ENCODE peak calls at places on chromosomes 13 and 19, in nine cellular contexts. S is bronchial epithelial cell, J is fibroblast of the aortic adventitia, W is cardiac muscle cell, A is AG04450, O is heart right ventricle, L is GM06990, U is body of pancreas, E is IMR-90. T is an unnamed sample.

GRCh38 chr19:2250765-2251576 is 1.8 kb downstream of the AMH start:
- DNase-seq in A (no peak), U (no peak), S (no peak), E (no peak), J (no peak), W (no peak), L (no peak), O (no peak), T (no peak)

GRCh38 chr13:30808600-30808999 is 73.3 kb downstream of the ALOX5AP start:
- DNase-seq in A (no peak), O (no peak), L (no peak), U (no peak), J (no peak), E (no peak), W (no peak), S (no peak), T (no peak)

GRCh38 chr13:29785978-29786377 is 64.4 kb downstream of the UBL3 start:
- DNase-seq in O (no peak), S (no peak), E (no peak), U (no peak), L (no peak), A (no peak), W (no peak), J (no peak), T (no peak)

GRCh38 chr19:47433121-47433520 is 13.8 kb upstream of the MEIS3 start:
- DNase-seq in J (peak), L (no peak), E (no peak), W (peak), U (no peak), A (no peak), S (no peak), O (no peak), T (no peak)

GRCh38 chr13:39451860-39452301 is 151.1 kb downstream of the LHFPL6 start:
- DNase-seq in E (peak), O (peak), S (no peak), L (peak), W (peak), A (no peak), U (peak), J (peak), T (no peak)

GRCh38 chr19:46772170-46773017 is 16.0 kb downstream of the SLC1A5 start:
- DNase-seq in U (no peak), A (no peak), S (no peak), L (no peak), O (no peak), E (no peak), J (no peak), W (no peak), T (peak)

GRCh38 chr19:34189917-34190425 is 17.7 kb downstream of the LSM14A start:
- DNase-seq in U (no peak), O (no peak), A (no peak), W (peak), J (peak), L (no peak), S (no peak), E (no peak), T (no peak)

GRCh38 chr13:51584731-51585191 is 499 bp downstream of the WDFY2 start:
- DNase-seq in O (peak), J (peak), S (peak), E (peak), A (no peak), L (peak), U (peak), W (peak), T (peak)

GRCh38 chr19:34686455-34686854 is 9.0 kb downstream of the ZNF302 start:
- DNase-seq in J (no peak), O (no peak), A (no peak), U (no peak), W (no peak), E (no peak), L (no peak), S (peak), T (no peak)

GRCh38 chr13:20121154-20121515 is 39.7 kb downstream of the GJA3 start:
- DNase-seq in E (no peak), J (peak), O (no peak), W (peak), A (no peak), L (no peak), U (no peak), S (no peak), T (no peak)

GRCh38 chr19:57099199-57099661 is 20.6 kb upstream of the USP29 start:
- DNase-seq in U (peak), S (peak), E (peak), J (peak), A (no peak), L (peak), W (peak), O (peak), T (peak)

GRCh38 chr19:45327404-45328143 is 4.9 kb upstream of the CKM start:
- DNase-seq in A (no peak), O (no peak), W (no peak), J (no peak), L (no peak), U (no peak), E (no peak), S (no peak), T (no peak)

GRCh38 chr19:11295665-11296245 is at the start of gene TSPAN16:
- DNase-seq in E (no peak), J (no peak), U (no peak), O (no peak), W (no peak), L (no peak), A (no peak), S (no peak), T (no peak)

GRCh38 chr13:71674776-71675352 is 192.1 kb downstream of the DACH1 start:
- DNase-seq in L (no peak), E (no peak), J (no peak), W (no peak), O (no peak), S (no peak), A (no peak), U (no peak), T (no peak)

GRCh38 chr13:76715621-76716020 is 170.6 kb downstream of the KCTD12 start:
- DNase-seq in E (no peak), J (peak), L (no peak), O (no peak), A (no peak), S (no peak), U (no peak), W (no peak), T (no peak)

GRCh38 chr19:2362970-2363300 is 2.9 kb downstream of the TMPRSS9 start:
- DNase-seq in S (no peak), U (no peak), W (no peak), A (no peak), O (no peak), E (no peak), J (no peak), L (no peak), T (no peak)

GRCh38 chr13:76967031-76967430 is 18.7 kb downstream of the ACOD1 start:
- DNase-seq in L (no peak), W (no peak), E (no peak), S (no peak), U (no peak), J (no peak), O (no peak), A (no peak), T (no peak)

GRCh38 chr19:46604781-46605355 is 3.7 kb downstream of the CALM3 start:
- DNase-seq in W (no peak), U (no peak), S (no peak), J (no peak), O (no peak), L (no peak), A (no peak), E (no peak), T (peak)

GRCh38 chr13:100630564-100630963 is 42.0 kb upstream of the GGACT start:
- DNase-seq in U (no peak), E (no peak), O (no peak), A (no peak), J (no peak), S (no peak), L (no peak), W (no peak), T (no peak)

GRCh38 chr13:96003304-96003703 is 49.9 kb downstream of the UGGT2 start:
- DNase-seq in S (peak), O (no peak), L (no peak), E (no peak), J (peak), U (no peak), W (peak), A (no peak), T (no peak)

GRCh38 chr19:43527860-43528622 is 1.0 kb upstream of the ETHE1 start:
- DNase-seq in W (no peak), E (no peak), L (no peak), A (no peak), U (peak), O (no peak), J (peak), S (no peak), T (peak)

GRCh38 chr13:40631605-40632004 is 34.8 kb downstream of the FOXO1 start:
- DNase-seq in U (no peak), L (no peak), O (no peak), W (no peak), S (no peak), E (no peak), A (no peak), J (no peak), T (no peak)

GRCh38 chr19:50702870-50703829 is 16.5 kb downstream of the SHANK1 start:
- DNase-seq in L (no peak), U (no peak), J (no peak), A (no peak), E (peak), W (peak), O (no peak), S (no peak), T (no peak)

GRCh38 chr19:42175335-42175734 is 42.1 kb downstream of the DEDD2 start:
- DNase-seq in J (no peak), O (no peak), S (no peak), L (no peak), E (no peak), A (no peak), W (no peak), U (no peak), T (no peak)

GRCh38 chr13:99634672-99635071 is 133.4 kb downstream of the TM9SF2 start:
- DNase-seq in A (no peak), S (no peak), W (no peak), O (no peak), E (no peak), L (no peak), J (no peak), U (no peak), T (no peak)

GRCh38 chr19:29662604-29663404 is 2.5 kb upstream of the PLEKHF1 start:
- DNase-seq in L (no peak), E (peak), W (peak), S (peak), A (peak), J (peak), O (peak), U (peak), T (peak)

GRCh38 chr13:53758946-53759345 is 730.3 kb downstream of the OLFM4 start:
- DNase-seq in U (no peak), S (no peak), E (no peak), J (no peak), O (no peak), L (no peak), W (no peak), A (no peak), T (no peak)

GRCh38 chr19:3358919-3359849 is 7.2 kb upstream of the NFIC start:
- DNase-seq in J (no peak), W (peak), L (peak), A (no peak), S (no peak), O (peak), E (peak), U (peak), T (peak)

GRCh38 chr13:73684750-73685149 is 449.5 kb downstream of the KLF12 start:
- DNase-seq in O (no peak), W (no peak), U (no peak), L (no peak), J (no peak), E (no peak), S (no peak), A (no peak), T (no peak)

GRCh38 chr19:44800461-44800860 is 8.4 kb upstream of the BCAM start:
- DNase-seq in U (peak), L (peak), S (peak), O (peak), E (peak), A (peak), J (peak), W (peak), T (peak)

GRCh38 chr13:41295973-41296372 is 15.1 kb upstream of the NAA16 start:
- DNase-seq in U (no peak), L (no peak), J (no peak), E (no peak), S (no peak), W (no peak), A (no peak), O (no peak), T (no peak)

GRCh38 chr19:16369306-16369663 is 44.7 kb downstream of the KLF2 start:
- DNase-seq in S (no peak), A (no peak), E (no peak), U (no peak), W (no peak), O (no peak), L (no peak), J (no peak), T (no peak)
- H3K4me3 ChIP-seq in S (no peak), A (no peak), E (no peak), U (no peak), W (no peak), O (no peak), L (no peak), J (no peak), T (no peak)

GRCh38 chr13:23899555-23899954 is 2.3 kb upstream of the C1QTNF9B start:
- DNase-seq in E (peak), L (no peak), J (peak), O (no peak), S (peak), A (peak), W (peak), U (no peak), T (peak)
- TF ChIP-seq CTCF in E (peak), L (peak), J (peak), O (peak), S (peak), A (peak), W (peak), U (peak), T (peak)

GRCh38 chr19:18435848-18436631 is 1.9 kb downstream of the ISYNA1 start:
- DNase-seq in W (no peak), E (no peak), L (no peak), J (no peak), U (no peak), S (peak), A (no peak), O (no peak), T (no peak)

GRCh38 chr19:18435185-18435841 is 2.6 kb downstream of the ISYNA1 start:
- DNase-seq in J (no peak), W (no peak), L (no peak), A (no peak), E (no peak), O (no peak), S (no peak), U (no peak), T (no peak)

GRCh38 chr19:18433039-18433691 is 4.8 kb downstream of the ISYNA1 start:
- DNase-seq in O (no peak), S (no peak), A (no peak), E (no peak), U (peak), W (peak), J (no peak), L (peak), T (peak)

GRCh38 chr19:18433735-18434398 is 4.1 kb downstream of the ISYNA1 start:
- DNase-seq in U (no peak), J (no peak), W (peak), O (no peak), A (no peak), E (no peak), L (no peak), S (no peak), T (no peak)

GRCh38 chr19:18434411-18435184 is 3.3 kb downstream of the ISYNA1 start:
- DNase-seq in S (no peak), W (no peak), U (no peak), E (no peak), L (no peak), J (no peak), O (no peak), A (no peak), T (no peak)
- H3K4me3 ChIP-seq in S (peak), W (peak), U (no peak), E (no peak), L (peak), J (no peak), O (no peak), A (peak), T (no peak)

GRCh38 chr13:110915874-110916670 is 1.2 kb upstream of the ANKRD10 start:
- DNase-seq in L (no peak), U (no peak), O (no peak), S (peak), W (peak), A (no peak), J (peak), E (peak), T (peak)
- TF ChIP-seq CTCF in L (no peak), U (no peak), O (no peak), S (no peak), W (no peak), A (no peak), J (no peak), E (no peak), T (no peak)

GRCh38 chr19:12345197-12345596 is 11.8 kb upstream of the ZNF563 start:
- DNase-seq in O (no peak), U (no peak), S (no peak), W (no peak), J (no peak), A (no peak), E (no peak), L (no peak), T (no peak)

GRCh38 chr19:12346896-12347295 is 13.5 kb upstream of the ZNF563 start:
- DNase-seq in U (no peak), S (no peak), W (no peak), O (no peak), L (no peak), E (no peak), J (no peak), A (no peak), T (peak)

GRCh38 chr19:12350890-12351197 is 14.6 kb downstream of the ZNF442 start:
- DNase-seq in S (no peak), A (no peak), U (no peak), O (no peak), W (no peak), J (no peak), L (no peak), E (no peak), T (no peak)

GRCh38 chr19:12353375-12353774 is 12.1 kb downstream of the ZNF442 start:
- DNase-seq in L (no peak), J (no peak), U (no peak), S (no peak), O (no peak), A (no peak), W (no peak), E (no peak), T (no peak)

GRCh38 chr19:12350185-12350889 is 15.1 kb downstream of the ZNF442 start:
- DNase-seq in W (no peak), L (no peak), E (no peak), U (no peak), A (no peak), J (no peak), O (no peak), S (no peak), T (no peak)
- H3K4me3 ChIP-seq in W (no peak), L (no peak), E (no peak), U (no peak), A (no peak), J (no peak), O (no peak), S (no peak), T (no peak)

GRCh38 chr19:33132425-33132824 is 511 bp downstream of the WDR88 start:
- DNase-seq in U (no peak), A (no peak), S (no peak), E (no peak), W (no peak), O (no peak), L (no peak), J (no peak), T (no peak)
- TF ChIP-seq CTCF in U (no peak), A (peak), S (peak), E (peak), W (peak), O (peak), L (peak), J (peak), T (peak)

DNA sequence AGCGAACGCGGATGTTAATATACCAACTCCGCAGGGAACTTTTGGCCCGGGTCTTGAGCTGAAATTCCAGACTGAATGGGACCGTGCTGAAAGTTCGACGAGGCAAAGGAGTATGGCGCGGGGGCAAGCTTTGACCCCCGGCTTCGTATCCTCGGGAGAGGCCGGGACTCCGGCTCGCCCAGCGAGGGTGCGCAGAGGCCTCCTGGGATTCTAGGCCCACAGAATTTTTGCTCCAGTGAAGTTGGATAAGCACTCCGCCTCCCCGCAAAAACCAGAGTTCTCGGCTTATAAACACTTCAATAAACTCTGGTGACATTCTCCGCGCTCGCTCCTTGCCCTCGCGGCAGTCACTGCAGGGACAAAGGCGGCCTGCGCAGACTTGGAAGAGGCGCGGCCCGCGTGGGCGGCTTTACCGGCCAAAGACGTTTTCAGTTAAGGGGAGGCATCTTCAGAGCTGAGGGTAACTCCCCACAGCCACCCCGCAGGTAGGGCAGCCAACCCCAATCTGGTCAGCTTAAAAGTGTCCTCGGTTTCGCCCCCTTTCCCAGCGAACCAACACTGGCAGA is 112.6 kb downstream of the KCNRG start:
- DNase-seq in O (no peak), U (no peak), S (no peak), A (no peak), E (no peak), J (peak), W (no peak), L (peak), T (no peak)
- H3K4me3 ChIP-seq in O (no peak), U (no peak), S (no peak), A (peak), E (peak), J (peak), W (peak), L (peak), T (peak)

GRCh38 chr19:6125571-6125989 is 9.9 kb upstream of the ACSBG2 start:
- DNase-seq in S (peak), W (peak), J (peak), L (peak), A (peak), U (peak), E (peak), O (no peak), T (peak)

GRCh38 chr19:6127716-6128335 is 7.6 kb upstream of the ACSBG2 start:
- DNase-seq in S (peak), L (no peak), W (no peak), O (no peak), A (no peak), E (peak), J (no peak), U (no peak), T (peak)

DNA sequence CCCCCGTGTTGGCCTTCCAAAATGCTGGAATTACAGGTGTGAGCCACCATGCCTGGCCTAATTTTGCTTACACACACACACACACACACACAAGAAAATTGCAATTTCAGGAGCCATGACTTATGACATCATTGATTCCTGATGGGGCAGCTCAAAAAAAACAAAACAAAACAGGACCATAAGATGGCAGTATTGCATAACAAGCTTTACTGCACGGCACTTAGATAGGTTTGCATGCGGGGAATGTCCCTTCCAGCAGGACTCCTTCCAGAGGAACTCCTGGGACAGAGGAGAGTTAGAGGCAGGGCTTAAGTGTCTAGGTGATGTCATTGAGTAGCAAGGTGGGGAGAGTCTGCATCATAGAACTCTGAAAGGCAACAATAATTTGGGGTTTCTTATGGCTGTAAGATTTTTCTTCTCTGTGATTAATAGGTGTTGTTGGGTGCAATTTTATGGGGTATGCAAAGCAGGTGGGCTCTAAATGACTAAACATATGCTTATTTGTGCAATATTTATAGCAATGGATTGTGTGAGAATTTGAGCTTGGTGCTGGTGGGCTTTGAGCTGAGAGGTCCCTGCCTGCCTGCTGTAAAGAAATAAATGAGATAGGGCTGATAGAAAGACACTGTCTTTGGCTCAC is 9.0 kb upstream of the ACSBG2 start:
- DNase-seq in W (peak), U (no peak), S (peak), J (peak), A (peak), O (no peak), L (peak), E (peak), T (peak)
- TF ChIP-seq CTCF in W (peak), U (peak), S (peak), J (peak), A (peak), O (no peak), L (peak), E (peak), T (no peak)